ENCODE peak calls at places on chromosomes 5 and 9, in four cellular contexts. One of them, this sample, is unnamed.

GRCh38 chr5:171975262-171975876 is 31.1 kb downstream of the FBXW11 start:
- DNase-seq in HepG2: no peak
- DNase-seq in HEK293T: peak
- DNase-seq in NT2/D1: no peak
- DNase-seq in this sample: no peak

GRCh38 chr9:89606567-89607311 is 1.9 kb downstream of the GADD45G start:
- DNase-seq in HepG2: no peak
- DNase-seq in HEK293T: no peak
- DNase-seq in NT2/D1: no peak
- DNase-seq in this sample: no peak

GRCh38 chr5:86797677-86798076 is 179.9 kb downstream of the COX7C start:
- DNase-seq in HepG2: no peak
- DNase-seq in HEK293T: no peak
- DNase-seq in NT2/D1: peak
- DNase-seq in this sample: no peak

GRCh38 chr5:103114440-103114839 is 5.5 kb downstream of the GIN1 start:
- DNase-seq in HepG2: no peak
- DNase-seq in HEK293T: no peak
- DNase-seq in NT2/D1: no peak
- DNase-seq in this sample: no peak

GRCh38 chr5:57166250-57166649 is 7.6 kb upstream of the GPBP1 start:
- DNase-seq in HepG2: no peak
- DNase-seq in HEK293T: no peak
- DNase-seq in NT2/D1: no peak
- DNase-seq in this sample: no peak

GRCh38 chr5:177369050-177369912 is 11.6 kb downstream of the RGS14 start:
- DNase-seq in HepG2: no peak
- DNase-seq in HEK293T: peak
- DNase-seq in NT2/D1: no peak
- DNase-seq in this sample: no peak

GRCh38 chr5:107119656-107120055 is 551.1 kb downstream of the EFNA5 start:
- DNase-seq in HepG2: no peak
- DNase-seq in HEK293T: no peak
- DNase-seq in NT2/D1: no peak
- DNase-seq in this sample: no peak

GRCh38 chr9:88179080-88179521 is 40.8 kb upstream of the SPATA31C2 start:
- DNase-seq in HepG2: no peak
- DNase-seq in HEK293T: no peak
- DNase-seq in NT2/D1: no peak
- DNase-seq in this sample: no peak

GRCh38 chr9:36980148-36980974 is 53.7 kb downstream of the PAX5 start:
- DNase-seq in HepG2: no peak
- DNase-seq in HEK293T: peak
- DNase-seq in NT2/D1: peak
- DNase-seq in this sample: peak

GRCh38 chr5:93305984-93306383 is 275.0 kb downstream of the NR2F1-AS1 start:
- DNase-seq in HepG2: no peak
- DNase-seq in HEK293T: no peak
- DNase-seq in NT2/D1: no peak
- DNase-seq in this sample: no peak

GRCh38 chr9:124015091-124015660 is 3.6 kb downstream of the LHX2 start:
- DNase-seq in HepG2: no peak
- DNase-seq in HEK293T: no peak
- DNase-seq in NT2/D1: no peak
- DNase-seq in this sample: peak

GRCh38 chr5:123125172-123125508 is 36.1 kb downstream of the PRDM6 start:
- DNase-seq in HepG2: no peak
- DNase-seq in HEK293T: no peak
- DNase-seq in NT2/D1: no peak
- DNase-seq in this sample: no peak

GRCh38 chr9:113375057-113376023 is 1.4 kb downstream of the HDHD3 start:
- DNase-seq in HepG2: no peak
- DNase-seq in HEK293T: no peak
- DNase-seq in NT2/D1: no peak
- DNase-seq in this sample: no peak

GRCh38 chr9:33852216-33852826 is 35.4 kb downstream of the UBE2R2 start:
- DNase-seq in HepG2: peak
- DNase-seq in HEK293T: peak
- DNase-seq in NT2/D1: peak
- DNase-seq in this sample: peak

GRCh38 chr5:39519566-39520231 is 94.9 kb upstream of the DAB2 start:
- DNase-seq in HepG2: no peak
- DNase-seq in HEK293T: no peak
- DNase-seq in NT2/D1: no peak
- DNase-seq in this sample: no peak

GRCh38 chr9:108835831-108836230 is 20.0 kb downstream of the ACTL7B start:
- DNase-seq in HepG2: no peak
- DNase-seq in HEK293T: no peak
- DNase-seq in NT2/D1: no peak
- DNase-seq in this sample: no peak

GRCh38 chr9:12855066-12855465 is 80.2 kb downstream of the LURAP1L start:
- DNase-seq in HepG2: no peak
- DNase-seq in HEK293T: no peak
- DNase-seq in NT2/D1: no peak
- DNase-seq in this sample: no peak

DNA sequence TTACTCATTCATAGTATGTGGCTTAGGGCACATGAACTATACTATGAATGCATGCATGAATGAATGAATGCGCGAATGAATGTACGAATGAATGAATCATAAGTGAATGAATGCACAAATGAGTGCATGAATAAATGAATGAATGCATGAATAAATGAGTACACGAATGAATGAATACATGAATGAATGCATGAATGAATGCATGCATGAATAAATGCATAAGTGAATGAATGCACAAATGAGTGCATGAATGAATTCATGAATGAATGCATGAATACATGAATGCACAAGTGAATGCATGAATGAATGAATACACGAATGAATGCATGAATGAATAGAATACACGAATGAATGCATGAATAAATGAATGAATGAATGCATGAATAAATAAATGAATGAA is 52.5 kb upstream of the FCN1 start:
- DNase-seq in HepG2: no peak
- DNase-seq in HEK293T: no peak
- DNase-seq in NT2/D1: no peak
- DNase-seq in this sample: no peak
- TF ChIP-seq SUZ12 in HepG2: no peak
- TF ChIP-seq SUZ12 in HEK293T: no peak
- TF ChIP-seq SUZ12 in NT2/D1: no peak
- TF ChIP-seq SUZ12 in this sample: no peak

DNA sequence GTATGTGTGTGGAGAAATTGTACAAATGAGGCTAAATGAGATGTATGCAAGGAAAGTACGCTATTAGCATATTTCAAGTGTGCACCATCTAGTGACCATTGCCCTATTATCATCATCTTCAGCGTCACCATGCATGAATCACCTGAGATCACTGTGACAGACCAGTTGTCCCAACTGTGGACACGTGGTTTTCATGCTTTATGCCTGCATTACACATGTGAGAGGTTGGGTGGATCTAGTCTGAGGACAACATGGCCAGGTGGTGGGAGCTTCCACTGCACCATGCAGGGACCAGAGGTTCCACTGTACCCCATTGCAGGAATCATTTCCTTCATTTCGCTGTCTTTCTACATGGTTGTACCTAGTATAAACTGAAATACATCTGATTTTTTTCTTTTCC is 329.8 kb downstream of the SLIT3 start:
- DNase-seq in HepG2: no peak
- DNase-seq in HEK293T: no peak
- DNase-seq in NT2/D1: no peak
- DNase-seq in this sample: no peak
- TF ChIP-seq SUZ12 in HepG2: no peak
- TF ChIP-seq SUZ12 in HEK293T: no peak
- TF ChIP-seq SUZ12 in NT2/D1: no peak
- TF ChIP-seq SUZ12 in this sample: no peak

DNA sequence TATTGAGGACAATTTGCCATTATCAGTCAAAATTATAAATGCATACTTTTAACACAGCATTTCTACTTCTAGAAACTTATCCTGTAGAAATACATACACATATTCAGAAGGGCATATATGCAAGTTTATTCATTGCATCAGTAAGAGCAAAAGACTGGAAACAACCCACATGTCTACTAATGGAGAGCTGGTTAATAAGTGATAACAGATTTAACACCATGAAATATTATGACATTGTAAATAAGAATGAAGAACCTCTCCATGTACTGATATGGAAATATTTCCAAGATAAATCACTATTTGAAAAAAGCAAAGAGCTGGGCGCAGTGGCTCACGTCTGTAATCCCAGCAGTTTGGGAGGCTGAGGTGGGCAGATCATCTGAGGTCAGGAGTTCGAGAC is 54.5 kb downstream of the ELOVL7 start:
- DNase-seq in HepG2: no peak
- DNase-seq in HEK293T: no peak
- DNase-seq in NT2/D1: no peak
- DNase-seq in this sample: no peak
- TF ChIP-seq SUZ12 in HepG2: no peak
- TF ChIP-seq SUZ12 in HEK293T: no peak
- TF ChIP-seq SUZ12 in NT2/D1: no peak
- TF ChIP-seq SUZ12 in this sample: no peak

GRCh38 chr9:72749276-72749675 is 203.6 kb downstream of the ALDH1A1 start:
- DNase-seq in HepG2: no peak
- DNase-seq in HEK293T: no peak
- DNase-seq in NT2/D1: no peak
- DNase-seq in this sample: no peak
- TF ChIP-seq SUZ12 in HepG2: no peak
- TF ChIP-seq SUZ12 in HEK293T: no peak
- TF ChIP-seq SUZ12 in NT2/D1: no peak
- TF ChIP-seq SUZ12 in this sample: no peak

GRCh38 chr9:95134457-95134881 is 183.0 kb downstream of the FANCC start:
- DNase-seq in HepG2: no peak
- DNase-seq in HEK293T: no peak
- DNase-seq in NT2/D1: no peak
- DNase-seq in this sample: no peak
- TF ChIP-seq SUZ12 in HepG2: no peak
- TF ChIP-seq SUZ12 in HEK293T: no peak
- TF ChIP-seq SUZ12 in NT2/D1: no peak
- TF ChIP-seq SUZ12 in this sample: no peak

GRCh38 chr5:120677481-120677880 is 213.4 kb downstream of the PRR16 start:
- DNase-seq in HepG2: no peak
- DNase-seq in HEK293T: no peak
- DNase-seq in NT2/D1: no peak
- DNase-seq in this sample: no peak
- TF ChIP-seq SUZ12 in HepG2: no peak
- TF ChIP-seq SUZ12 in HEK293T: no peak
- TF ChIP-seq SUZ12 in NT2/D1: no peak
- TF ChIP-seq SUZ12 in this sample: no peak

GRCh38 chr5:14447958-14448881 is 133.4 kb upstream of the OTULINL start:
- DNase-seq in HepG2: no peak
- DNase-seq in HEK293T: no peak
- DNase-seq in NT2/D1: no peak
- DNase-seq in this sample: no peak

GRCh38 chr5:14444161-14444560 is 137.4 kb upstream of the OTULINL start:
- DNase-seq in HepG2: no peak
- DNase-seq in HEK293T: no peak
- DNase-seq in NT2/D1: no peak
- DNase-seq in this sample: no peak

GRCh38 chr5:14444988-14445387 is 136.6 kb upstream of the OTULINL start:
- DNase-seq in HepG2: no peak
- DNase-seq in HEK293T: no peak
- DNase-seq in NT2/D1: no peak
- DNase-seq in this sample: no peak

GRCh38 chr5:14443665-14444064 is 137.9 kb upstream of the OTULINL start:
- DNase-seq in HepG2: no peak
- DNase-seq in HEK293T: no peak
- DNase-seq in NT2/D1: no peak
- DNase-seq in this sample: no peak

DNA sequence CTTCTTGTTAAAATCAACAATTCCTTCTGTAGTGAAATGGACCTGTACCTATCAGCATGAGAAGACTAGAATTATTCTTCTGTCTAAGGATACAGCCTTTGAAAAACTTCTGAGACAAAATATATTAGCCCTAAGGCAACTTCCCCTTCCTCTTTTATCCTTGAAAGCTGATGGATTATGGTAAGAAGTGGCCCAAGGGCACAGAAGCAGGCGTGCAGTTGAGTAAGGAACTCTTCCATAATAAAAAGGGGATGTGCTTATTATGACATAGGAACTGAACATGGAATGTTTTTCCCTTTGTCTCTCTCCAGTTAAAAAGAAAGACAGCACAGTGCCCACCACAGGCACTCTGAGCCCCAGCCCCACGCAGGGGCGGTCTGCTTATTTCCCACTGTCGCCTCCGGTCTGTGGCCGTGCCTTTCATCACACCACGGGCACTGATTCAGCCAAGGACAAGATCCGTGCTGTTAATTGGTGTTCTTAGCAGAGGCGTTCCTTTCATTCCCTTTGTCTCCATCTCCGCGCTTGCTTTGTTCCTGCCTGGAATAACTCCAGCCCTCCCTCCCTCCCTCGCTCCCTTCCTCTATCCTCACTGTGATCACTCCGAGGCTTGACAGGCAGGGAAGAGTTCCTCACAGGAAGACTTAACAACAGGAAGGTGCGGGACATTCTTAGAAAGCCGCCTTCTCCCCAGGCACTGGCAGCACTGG is 135.9 kb upstream of the OTULINL start:
- DNase-seq in HepG2: no peak
- DNase-seq in HEK293T: no peak
- DNase-seq in NT2/D1: peak
- DNase-seq in this sample: no peak
- TF ChIP-seq SUZ12 in HepG2: no peak
- TF ChIP-seq SUZ12 in HEK293T: no peak
- TF ChIP-seq SUZ12 in NT2/D1: no peak
- TF ChIP-seq SUZ12 in this sample: no peak

DNA sequence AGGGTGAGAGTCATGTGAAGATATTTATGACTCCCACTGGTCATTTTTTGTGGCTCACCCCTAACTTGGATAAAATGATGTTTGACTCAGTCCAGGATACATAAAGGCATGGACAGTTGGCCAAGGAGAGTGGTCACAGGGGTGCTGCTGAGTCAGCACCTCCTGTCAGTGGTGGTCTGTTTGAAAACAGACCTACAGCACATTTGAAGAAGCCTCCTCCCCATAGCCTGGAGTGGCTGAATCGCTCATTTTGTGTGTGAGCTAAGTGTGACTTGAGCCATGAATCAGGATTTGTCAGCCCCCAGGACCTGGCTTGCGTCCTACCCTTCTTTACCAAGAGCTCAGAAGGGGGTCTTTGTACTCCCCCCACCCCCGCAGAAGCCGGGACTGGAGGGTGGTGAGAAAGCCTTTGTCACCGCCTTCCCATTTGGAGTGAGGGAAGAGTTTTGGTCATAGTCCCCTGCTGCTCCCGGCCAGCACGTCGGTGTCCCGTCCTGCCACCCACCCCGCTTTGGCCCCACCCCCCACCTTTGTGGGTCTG is 35.6 kb downstream of the TRIO start:
- DNase-seq in HepG2: no peak
- DNase-seq in HEK293T: no peak
- DNase-seq in NT2/D1: no peak
- DNase-seq in this sample: peak
- TF ChIP-seq SUZ12 in HepG2: no peak
- TF ChIP-seq SUZ12 in HEK293T: no peak
- TF ChIP-seq SUZ12 in NT2/D1: no peak
- TF ChIP-seq SUZ12 in this sample: no peak

GRCh38 chr5:141412853-141413539 is at the start of gene PCDHGA10:
- DNase-seq in HepG2: peak
- DNase-seq in HEK293T: peak
- DNase-seq in NT2/D1: no peak
- DNase-seq in this sample: no peak
- TF ChIP-seq SUZ12 in HepG2: no peak
- TF ChIP-seq SUZ12 in HEK293T: no peak
- TF ChIP-seq SUZ12 in NT2/D1: no peak
- TF ChIP-seq SUZ12 in this sample: no peak

This sample was measured in H1.